ENCODE peak calls at places on chromosome 16, in nine cellular contexts. Z is body of pancreas, C is SJCRH30, Y is SK-N-SH, T is heart left ventricle, K is SJSA1, R is tibial nerve, H is HCT116, S is thyroid gland. B is an unnamed sample. For H3K4me1, the result is how much of the 10 kb centered on the place peaks cover.

GRCh38 chr16:76378020-76378419 is 100.8 kb downstream of the CNTNAP4 start:
- DNase-seq in Z (no peak), C (no peak), Y (no peak), T (no peak), K (no peak), R (no peak), H (no peak), S (no peak), B (no peak)

GRCh38 chr16:3292604-3293003 is 9.3 kb downstream of the ZNF263 start:
- DNase-seq in Z (no peak), C (no peak), Y (no peak), T (no peak), K (no peak), R (no peak), H (no peak), S (no peak), B (peak)

GRCh38 chr16:9134739-9135138 is 43.3 kb downstream of the HAPSTR1 start:
- DNase-seq in Z (peak), C (peak), Y (peak), T (peak), K (peak), R (no peak), H (peak), S (peak), B (no peak)

GRCh38 chr16:86876499-86876898 is 298.1 kb downstream of the FOXL1 start:
- DNase-seq in Z (no peak), C (no peak), Y (no peak), T (no peak), K (no peak), R (no peak), H (no peak), S (no peak), B (no peak)

GRCh38 chr16:3328104-3328503 is 22.8 kb downstream of the ZNF75A start:
- DNase-seq in Z (no peak), C (no peak), Y (no peak), T (no peak), K (no peak), R (no peak), H (no peak), S (no peak), B (no peak)

GRCh38 chr16:85399583-85400284 is 213.4 kb upstream of the GSE1 start:
- DNase-seq in Z (peak), C (no peak), Y (no peak), T (no peak), K (peak), R (no peak), H (no peak), S (no peak), B (no peak)

GRCh38 chr16:20901441-20902112 is 1.0 kb downstream of the LYRM1 start:
- DNase-seq in Z (peak), C (peak), Y (peak), T (peak), K (no peak), R (peak), H (no peak), S (peak), B (peak)

GRCh38 chr16:30032083-30032819 is 1.2 kb upstream of the TLCD3B start:
- DNase-seq in Z (peak), C (peak), Y (peak), T (no peak), K (no peak), R (no peak), H (peak), S (peak), B (peak)

GRCh38 chr16:19393226-19394074 is 24.2 kb upstream of the TMC5 start:
- DNase-seq in Z (no peak), C (no peak), Y (no peak), T (no peak), K (no peak), R (no peak), H (peak), S (peak), B (peak)

GRCh38 chr16:85004587-85005205 is 6.6 kb downstream of the ZDHHC7 start:
- DNase-seq in Z (no peak), C (no peak), Y (no peak), T (no peak), K (peak), R (no peak), H (no peak), S (peak), B (peak)

GRCh38 chr16:11224894-11225676 is 30.9 kb downstream of the SOCS1 start:
- DNase-seq in Z (no peak), C (no peak), Y (no peak), T (peak), K (no peak), R (no peak), H (no peak), S (peak), B (no peak)

GRCh38 chr16:85334718-85335583 is 222.7 kb upstream of the CIBAR2 start:
- DNase-seq in Z (peak), C (no peak), Y (peak), T (no peak), K (no peak), R (no peak), H (no peak), S (no peak), B (no peak)

GRCh38 chr16:73671102-73671501 is 623.2 kb upstream of the ZFHX3 start:
- DNase-seq in Z (no peak), C (peak), Y (no peak), T (no peak), K (no peak), R (no peak), H (no peak), S (no peak), B (no peak)

GRCh38 chr16:4634768-4635167 is 10.1 kb downstream of the MGRN1 start:
- DNase-seq in Z (no peak), C (no peak), Y (no peak), T (no peak), K (no peak), R (no peak), H (no peak), S (no peak), B (no peak)

GRCh38 chr16:61820398-61820797 is 215.8 kb downstream of the CDH8 start:
- DNase-seq in Z (no peak), C (no peak), Y (no peak), T (no peak), K (peak), R (no peak), H (no peak), S (no peak), B (peak)

GRCh38 chr16:83842755-83843507 is 35.2 kb downstream of the HSBP1 start:
- DNase-seq in Z (no peak), C (peak), Y (no peak), T (no peak), K (no peak), R (no peak), H (no peak), S (no peak), B (no peak)
- H3K4me1 ChIP-seq in Z (under half), C (under half), Y (under half), T (under half), K (under half), R (under half), H (under half), S (under half), B (under half)

DNA sequence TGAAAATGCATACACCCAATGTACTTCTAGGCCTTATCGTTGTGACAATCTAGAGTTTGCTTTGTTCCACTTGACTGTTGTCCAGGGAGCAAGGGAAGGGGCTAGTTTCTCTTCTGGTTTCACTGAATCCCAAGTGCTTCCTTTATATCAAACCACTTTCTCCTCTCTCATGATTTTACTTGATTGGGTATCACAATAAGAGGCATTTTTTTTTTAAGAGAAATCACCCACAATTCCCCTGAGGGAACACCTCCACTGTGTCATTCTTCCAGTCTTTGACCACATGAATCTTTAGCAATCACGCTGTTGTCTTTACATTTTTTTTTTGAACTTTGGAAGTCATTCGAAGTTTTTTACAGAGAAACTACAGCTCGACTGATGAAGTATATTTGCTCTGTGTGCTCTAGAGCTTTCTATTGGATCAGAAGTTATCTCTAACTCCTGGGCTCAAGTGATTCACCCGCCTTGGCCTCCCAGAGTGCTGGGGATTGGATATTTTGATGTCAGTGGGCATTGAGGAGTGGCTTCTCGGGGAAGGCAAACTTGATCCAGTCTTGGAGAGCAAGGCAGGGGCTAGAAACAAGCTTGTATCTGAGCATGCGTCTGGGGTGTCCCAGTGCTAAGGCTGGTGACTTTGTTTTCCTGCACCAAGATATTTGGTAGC is 3.0 kb downstream of the CDH1 start:
- DNase-seq in Z (peak), C (no peak), Y (no peak), T (no peak), K (no peak), R (no peak), H (no peak), S (peak), B (no peak)
- H3K27ac ChIP-seq in Z (peak), C (no peak), Y (no peak), T (no peak), K (no peak), R (peak), H (no peak), S (peak), B (peak)

GRCh38 chr16:71341881-71342280 is 16.6 kb upstream of the CALB2 start:
- DNase-seq in Z (no peak), C (no peak), Y (no peak), T (no peak), K (no peak), R (no peak), H (no peak), S (no peak), B (no peak)
- H3K4me1 ChIP-seq in Z (under half), C (under half), Y (under half), T (under half), K (under half), R (under half), H (under half), S (under half), B (under half)

GRCh38 chr16:66741131-66741900 is 10.1 kb downstream of the DYNC1LI2 start:
- DNase-seq in Z (peak), C (peak), Y (peak), T (peak), K (peak), R (peak), H (peak), S (peak), B (peak)

GRCh38 chr16:66740533-66740932 is 10.9 kb downstream of the DYNC1LI2 start:
- DNase-seq in Z (no peak), C (no peak), Y (no peak), T (no peak), K (no peak), R (no peak), H (no peak), S (no peak), B (no peak)

GRCh38 chr16:66740010-66740409 is 11.4 kb downstream of the DYNC1LI2 start:
- DNase-seq in Z (peak), C (peak), Y (peak), T (no peak), K (no peak), R (no peak), H (no peak), S (no peak), B (no peak)

GRCh38 chr16:66731101-66731500 is 20.3 kb downstream of the DYNC1LI2 start:
- DNase-seq in Z (no peak), C (no peak), Y (no peak), T (no peak), K (no peak), R (no peak), H (no peak), S (no peak), B (no peak)

GRCh38 chr16:66735891-66736290 is 15.5 kb downstream of the DYNC1LI2 start:
- DNase-seq in Z (no peak), C (no peak), Y (no peak), T (no peak), K (no peak), R (no peak), H (no peak), S (no peak), B (no peak)
- H3K27ac ChIP-seq in Z (no peak), C (no peak), Y (no peak), T (no peak), K (no peak), R (no peak), H (peak), S (no peak), B (peak)

DNA sequence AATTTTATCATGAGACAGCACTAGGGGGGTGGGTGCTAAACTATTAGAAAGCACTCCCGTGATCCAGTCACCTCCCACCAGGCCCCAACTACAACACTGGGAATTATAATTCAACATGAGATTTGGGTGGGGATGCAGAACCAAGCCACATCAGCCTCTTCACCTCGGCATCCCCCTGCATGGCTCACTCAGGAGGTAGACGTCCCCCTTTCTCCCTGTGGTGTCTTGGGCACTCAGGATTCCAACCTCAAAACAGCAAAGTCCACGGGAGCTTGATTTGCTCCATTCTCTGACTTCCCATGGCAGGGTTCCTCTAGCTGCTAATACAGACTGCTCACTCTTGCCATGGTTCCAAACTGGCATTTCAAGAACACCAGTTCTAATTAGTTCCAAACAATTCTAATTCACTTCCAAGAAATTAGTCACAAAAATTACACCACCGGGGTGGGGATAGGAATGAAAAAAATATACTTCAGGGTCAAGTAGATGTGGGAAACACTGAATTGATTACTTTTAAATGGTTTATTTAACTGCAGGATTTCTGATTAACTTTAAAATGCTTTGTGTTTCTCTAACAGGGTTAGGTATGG is 203.7 kb upstream of the HSBP1 start:
- DNase-seq in Z (no peak), C (no peak), Y (no peak), T (no peak), K (peak), R (no peak), H (no peak), S (no peak), B (no peak)
- H3K4me1 ChIP-seq in Z (under half), C (under half), Y (under half), T (under half), K (under half), R (under half), H (under half), S (under half), B (under half)

B was measured in foreskin keratinocyte.